ENCODE peak calls at places on chromosomes 5 and 9, in nine cellular contexts. One of them, this sample, is unnamed.

GRCh38 chr5:133246376-133247144 is 194.7 kb downstream of the HSPA4 start:
- DNase-seq in HFFc6: no peak
- DNase-seq in stimulated activated CD8-positive, alpha-beta memory T cell treated with anti-CD3 and anti-CD28 coated beads, Interleukin-2, amount 100 ng/mL, for 48 hours: no peak
- DNase-seq in left cardiac atrium: no peak
- DNase-seq in activated naive CD8-positive, alpha-beta T cell treated with anti-CD3 and anti-CD28 coated beads, Interleukin-2, amount 50 U/mL, for 16 hours: no peak
- DNase-seq in endothelial cell: no peak
- DNase-seq in RCC 7860: no peak
- DNase-seq in CD8-positive, alpha-beta memory T cell: no peak
- DNase-seq in hypothalamus: no peak
- DNase-seq in this sample: no peak

GRCh38 chr9:108133101-108133500 is 643.5 kb upstream of the KLF4 start:
- DNase-seq in HFFc6: no peak
- DNase-seq in stimulated activated CD8-positive, alpha-beta memory T cell treated with anti-CD3 and anti-CD28 coated beads, Interleukin-2, amount 100 ng/mL, for 48 hours: no peak
- DNase-seq in left cardiac atrium: no peak
- DNase-seq in activated naive CD8-positive, alpha-beta T cell treated with anti-CD3 and anti-CD28 coated beads, Interleukin-2, amount 50 U/mL, for 16 hours: no peak
- DNase-seq in endothelial cell: no peak
- DNase-seq in RCC 7860: no peak
- DNase-seq in CD8-positive, alpha-beta memory T cell: no peak
- DNase-seq in hypothalamus: no peak
- DNase-seq in this sample: no peak

GRCh38 chr9:127448112-127448805 is 2.9 kb downstream of the RPL12 start:
- DNase-seq in HFFc6: no peak
- DNase-seq in stimulated activated CD8-positive, alpha-beta memory T cell treated with anti-CD3 and anti-CD28 coated beads, Interleukin-2, amount 100 ng/mL, for 48 hours: no peak
- DNase-seq in left cardiac atrium: no peak
- DNase-seq in activated naive CD8-positive, alpha-beta T cell treated with anti-CD3 and anti-CD28 coated beads, Interleukin-2, amount 50 U/mL, for 16 hours: no peak
- DNase-seq in endothelial cell: no peak
- DNase-seq in RCC 7860: no peak
- DNase-seq in CD8-positive, alpha-beta memory T cell: no peak
- DNase-seq in hypothalamus: no peak
- DNase-seq in this sample: no peak

GRCh38 chr9:69798737-69799136 is 21.9 kb upstream of the CFAP95 start:
- DNase-seq in HFFc6: peak
- DNase-seq in stimulated activated CD8-positive, alpha-beta memory T cell treated with anti-CD3 and anti-CD28 coated beads, Interleukin-2, amount 100 ng/mL, for 48 hours: no peak
- DNase-seq in left cardiac atrium: no peak
- DNase-seq in activated naive CD8-positive, alpha-beta T cell treated with anti-CD3 and anti-CD28 coated beads, Interleukin-2, amount 50 U/mL, for 16 hours: no peak
- DNase-seq in endothelial cell: no peak
- DNase-seq in RCC 7860: peak
- DNase-seq in CD8-positive, alpha-beta memory T cell: no peak
- DNase-seq in hypothalamus: no peak
- DNase-seq in this sample: no peak

GRCh38 chr5:149265559-149265958 is 6.1 kb upstream of the AFAP1L1 start:
- DNase-seq in HFFc6: peak
- DNase-seq in stimulated activated CD8-positive, alpha-beta memory T cell treated with anti-CD3 and anti-CD28 coated beads, Interleukin-2, amount 100 ng/mL, for 48 hours: no peak
- DNase-seq in left cardiac atrium: peak
- DNase-seq in activated naive CD8-positive, alpha-beta T cell treated with anti-CD3 and anti-CD28 coated beads, Interleukin-2, amount 50 U/mL, for 16 hours: no peak
- DNase-seq in endothelial cell: no peak
- DNase-seq in RCC 7860: no peak
- DNase-seq in CD8-positive, alpha-beta memory T cell: no peak
- DNase-seq in hypothalamus: peak
- DNase-seq in this sample: no peak

GRCh38 chr5:100406640-100407039 is 128.5 kb upstream of the FAM174A start:
- DNase-seq in HFFc6: no peak
- DNase-seq in stimulated activated CD8-positive, alpha-beta memory T cell treated with anti-CD3 and anti-CD28 coated beads, Interleukin-2, amount 100 ng/mL, for 48 hours: no peak
- DNase-seq in left cardiac atrium: no peak
- DNase-seq in activated naive CD8-positive, alpha-beta T cell treated with anti-CD3 and anti-CD28 coated beads, Interleukin-2, amount 50 U/mL, for 16 hours: no peak
- DNase-seq in endothelial cell: no peak
- DNase-seq in RCC 7860: no peak
- DNase-seq in CD8-positive, alpha-beta memory T cell: no peak
- DNase-seq in hypothalamus: no peak
- DNase-seq in this sample: no peak

GRCh38 chr5:131810510-131811249 is 13.9 kb upstream of the FNIP1 start:
- DNase-seq in HFFc6: peak
- DNase-seq in stimulated activated CD8-positive, alpha-beta memory T cell treated with anti-CD3 and anti-CD28 coated beads, Interleukin-2, amount 100 ng/mL, for 48 hours: no peak
- DNase-seq in left cardiac atrium: no peak
- DNase-seq in activated naive CD8-positive, alpha-beta T cell treated with anti-CD3 and anti-CD28 coated beads, Interleukin-2, amount 50 U/mL, for 16 hours: no peak
- DNase-seq in endothelial cell: peak
- DNase-seq in RCC 7860: no peak
- DNase-seq in CD8-positive, alpha-beta memory T cell: no peak
- DNase-seq in hypothalamus: peak
- DNase-seq in this sample: no peak

GRCh38 chr5:55234171-55234700 is 828 bp upstream of the CCNO start:
- DNase-seq in HFFc6: peak
- DNase-seq in stimulated activated CD8-positive, alpha-beta memory T cell treated with anti-CD3 and anti-CD28 coated beads, Interleukin-2, amount 100 ng/mL, for 48 hours: no peak
- DNase-seq in left cardiac atrium: peak
- DNase-seq in activated naive CD8-positive, alpha-beta T cell treated with anti-CD3 and anti-CD28 coated beads, Interleukin-2, amount 50 U/mL, for 16 hours: no peak
- DNase-seq in endothelial cell: peak
- DNase-seq in RCC 7860: peak
- DNase-seq in CD8-positive, alpha-beta memory T cell: no peak
- DNase-seq in hypothalamus: no peak
- DNase-seq in this sample: peak

GRCh38 chr5:158162026-158162425 is 303.1 kb upstream of the CLINT1 start:
- DNase-seq in HFFc6: no peak
- DNase-seq in stimulated activated CD8-positive, alpha-beta memory T cell treated with anti-CD3 and anti-CD28 coated beads, Interleukin-2, amount 100 ng/mL, for 48 hours: no peak
- DNase-seq in left cardiac atrium: no peak
- DNase-seq in activated naive CD8-positive, alpha-beta T cell treated with anti-CD3 and anti-CD28 coated beads, Interleukin-2, amount 50 U/mL, for 16 hours: no peak
- DNase-seq in endothelial cell: no peak
- DNase-seq in RCC 7860: no peak
- DNase-seq in CD8-positive, alpha-beta memory T cell: no peak
- DNase-seq in hypothalamus: no peak
- DNase-seq in this sample: no peak

GRCh38 chr5:66039701-66040100 is 104.4 kb upstream of the SREK1 start:
- DNase-seq in HFFc6: no peak
- DNase-seq in stimulated activated CD8-positive, alpha-beta memory T cell treated with anti-CD3 and anti-CD28 coated beads, Interleukin-2, amount 100 ng/mL, for 48 hours: no peak
- DNase-seq in left cardiac atrium: no peak
- DNase-seq in activated naive CD8-positive, alpha-beta T cell treated with anti-CD3 and anti-CD28 coated beads, Interleukin-2, amount 50 U/mL, for 16 hours: no peak
- DNase-seq in endothelial cell: no peak
- DNase-seq in RCC 7860: no peak
- DNase-seq in CD8-positive, alpha-beta memory T cell: no peak
- DNase-seq in hypothalamus: no peak
- DNase-seq in this sample: no peak

GRCh38 chr5:152505442-152506042 is 100.5 kb upstream of the NMUR2 start:
- DNase-seq in HFFc6: peak
- DNase-seq in stimulated activated CD8-positive, alpha-beta memory T cell treated with anti-CD3 and anti-CD28 coated beads, Interleukin-2, amount 100 ng/mL, for 48 hours: peak
- DNase-seq in left cardiac atrium: peak
- DNase-seq in activated naive CD8-positive, alpha-beta T cell treated with anti-CD3 and anti-CD28 coated beads, Interleukin-2, amount 50 U/mL, for 16 hours: no peak
- DNase-seq in endothelial cell: peak
- DNase-seq in RCC 7860: peak
- DNase-seq in CD8-positive, alpha-beta memory T cell: peak
- DNase-seq in hypothalamus: peak
- DNase-seq in this sample: peak

GRCh38 chr5:107743357-107744000 is 72.7 kb upstream of the EFNA5 start:
- DNase-seq in HFFc6: peak
- DNase-seq in stimulated activated CD8-positive, alpha-beta memory T cell treated with anti-CD3 and anti-CD28 coated beads, Interleukin-2, amount 100 ng/mL, for 48 hours: no peak
- DNase-seq in left cardiac atrium: no peak
- DNase-seq in activated naive CD8-positive, alpha-beta T cell treated with anti-CD3 and anti-CD28 coated beads, Interleukin-2, amount 50 U/mL, for 16 hours: no peak
- DNase-seq in endothelial cell: no peak
- DNase-seq in RCC 7860: peak
- DNase-seq in CD8-positive, alpha-beta memory T cell: no peak
- DNase-seq in hypothalamus: no peak
- DNase-seq in this sample: no peak

GRCh38 chr5:66981266-66981665 is 215.3 kb downstream of the CD180 start:
- DNase-seq in HFFc6: no peak
- DNase-seq in stimulated activated CD8-positive, alpha-beta memory T cell treated with anti-CD3 and anti-CD28 coated beads, Interleukin-2, amount 100 ng/mL, for 48 hours: no peak
- DNase-seq in left cardiac atrium: no peak
- DNase-seq in activated naive CD8-positive, alpha-beta T cell treated with anti-CD3 and anti-CD28 coated beads, Interleukin-2, amount 50 U/mL, for 16 hours: no peak
- DNase-seq in endothelial cell: no peak
- DNase-seq in RCC 7860: no peak
- DNase-seq in CD8-positive, alpha-beta memory T cell: no peak
- DNase-seq in hypothalamus: no peak
- DNase-seq in this sample: no peak

GRCh38 chr9:134671341-134672113 is 29.9 kb downstream of the COL5A1 start:
- DNase-seq in HFFc6: no peak
- DNase-seq in stimulated activated CD8-positive, alpha-beta memory T cell treated with anti-CD3 and anti-CD28 coated beads, Interleukin-2, amount 100 ng/mL, for 48 hours: no peak
- DNase-seq in left cardiac atrium: no peak
- DNase-seq in activated naive CD8-positive, alpha-beta T cell treated with anti-CD3 and anti-CD28 coated beads, Interleukin-2, amount 50 U/mL, for 16 hours: no peak
- DNase-seq in endothelial cell: no peak
- DNase-seq in RCC 7860: no peak
- DNase-seq in CD8-positive, alpha-beta memory T cell: no peak
- DNase-seq in hypothalamus: no peak
- DNase-seq in this sample: no peak

GRCh38 chr9:21752003-21752402 is 50.4 kb upstream of the MTAP start:
- DNase-seq in HFFc6: no peak
- DNase-seq in stimulated activated CD8-positive, alpha-beta memory T cell treated with anti-CD3 and anti-CD28 coated beads, Interleukin-2, amount 100 ng/mL, for 48 hours: no peak
- DNase-seq in left cardiac atrium: no peak
- DNase-seq in activated naive CD8-positive, alpha-beta T cell treated with anti-CD3 and anti-CD28 coated beads, Interleukin-2, amount 50 U/mL, for 16 hours: no peak
- DNase-seq in endothelial cell: no peak
- DNase-seq in RCC 7860: no peak
- DNase-seq in CD8-positive, alpha-beta memory T cell: no peak
- DNase-seq in hypothalamus: no peak
- DNase-seq in this sample: no peak

GRCh38 chr9:135883410-135884089 is 23.8 kb downstream of the CAMSAP1 start:
- DNase-seq in HFFc6: no peak
- DNase-seq in stimulated activated CD8-positive, alpha-beta memory T cell treated with anti-CD3 and anti-CD28 coated beads, Interleukin-2, amount 100 ng/mL, for 48 hours: no peak
- DNase-seq in left cardiac atrium: no peak
- DNase-seq in activated naive CD8-positive, alpha-beta T cell treated with anti-CD3 and anti-CD28 coated beads, Interleukin-2, amount 50 U/mL, for 16 hours: no peak
- DNase-seq in endothelial cell: no peak
- DNase-seq in RCC 7860: no peak
- DNase-seq in CD8-positive, alpha-beta memory T cell: no peak
- DNase-seq in hypothalamus: peak
- DNase-seq in this sample: no peak

GRCh38 chr9:82223442-82223841 is 234.9 kb downstream of the SPATA31D1 start:
- DNase-seq in HFFc6: peak
- DNase-seq in stimulated activated CD8-positive, alpha-beta memory T cell treated with anti-CD3 and anti-CD28 coated beads, Interleukin-2, amount 100 ng/mL, for 48 hours: no peak
- DNase-seq in left cardiac atrium: no peak
- DNase-seq in activated naive CD8-positive, alpha-beta T cell treated with anti-CD3 and anti-CD28 coated beads, Interleukin-2, amount 50 U/mL, for 16 hours: no peak
- DNase-seq in endothelial cell: no peak
- DNase-seq in RCC 7860: no peak
- DNase-seq in CD8-positive, alpha-beta memory T cell: no peak
- DNase-seq in hypothalamus: no peak
- DNase-seq in this sample: no peak

GRCh38 chr9:90894956-90895687 is 93.5 kb downstream of the SYK start:
- DNase-seq in HFFc6: no peak
- DNase-seq in stimulated activated CD8-positive, alpha-beta memory T cell treated with anti-CD3 and anti-CD28 coated beads, Interleukin-2, amount 100 ng/mL, for 48 hours: no peak
- DNase-seq in left cardiac atrium: no peak
- DNase-seq in activated naive CD8-positive, alpha-beta T cell treated with anti-CD3 and anti-CD28 coated beads, Interleukin-2, amount 50 U/mL, for 16 hours: no peak
- DNase-seq in endothelial cell: peak
- DNase-seq in RCC 7860: no peak
- DNase-seq in CD8-positive, alpha-beta memory T cell: no peak
- DNase-seq in hypothalamus: no peak
- DNase-seq in this sample: peak

GRCh38 chr5:159504857-159505304 is 174.6 kb upstream of the IL12B start:
- DNase-seq in HFFc6: peak
- DNase-seq in stimulated activated CD8-positive, alpha-beta memory T cell treated with anti-CD3 and anti-CD28 coated beads, Interleukin-2, amount 100 ng/mL, for 48 hours: no peak
- DNase-seq in left cardiac atrium: peak
- DNase-seq in activated naive CD8-positive, alpha-beta T cell treated with anti-CD3 and anti-CD28 coated beads, Interleukin-2, amount 50 U/mL, for 16 hours: no peak
- DNase-seq in endothelial cell: no peak
- DNase-seq in RCC 7860: peak
- DNase-seq in CD8-positive, alpha-beta memory T cell: no peak
- DNase-seq in hypothalamus: peak
- DNase-seq in this sample: no peak

GRCh38 chr5:17383526-17383925 is 114.5 kb upstream of the TAF11L2 start:
- DNase-seq in HFFc6: no peak
- DNase-seq in stimulated activated CD8-positive, alpha-beta memory T cell treated with anti-CD3 and anti-CD28 coated beads, Interleukin-2, amount 100 ng/mL, for 48 hours: no peak
- DNase-seq in left cardiac atrium: no peak
- DNase-seq in activated naive CD8-positive, alpha-beta T cell treated with anti-CD3 and anti-CD28 coated beads, Interleukin-2, amount 50 U/mL, for 16 hours: no peak
- DNase-seq in endothelial cell: no peak
- DNase-seq in RCC 7860: no peak
- DNase-seq in CD8-positive, alpha-beta memory T cell: no peak
- DNase-seq in hypothalamus: no peak
- DNase-seq in this sample: no peak

GRCh38 chr5:56616454-56617160 is 198.7 kb upstream of the MAP3K1 start:
- DNase-seq in HFFc6: no peak
- DNase-seq in stimulated activated CD8-positive, alpha-beta memory T cell treated with anti-CD3 and anti-CD28 coated beads, Interleukin-2, amount 100 ng/mL, for 48 hours: no peak
- DNase-seq in left cardiac atrium: no peak
- DNase-seq in activated naive CD8-positive, alpha-beta T cell treated with anti-CD3 and anti-CD28 coated beads, Interleukin-2, amount 50 U/mL, for 16 hours: no peak
- DNase-seq in endothelial cell: no peak
- DNase-seq in RCC 7860: no peak
- DNase-seq in CD8-positive, alpha-beta memory T cell: no peak
- DNase-seq in hypothalamus: no peak
- DNase-seq in this sample: no peak

GRCh38 chr5:157571357-157571827 is 4.2 kb downstream of the ADAM19 start:
- DNase-seq in HFFc6: peak
- DNase-seq in stimulated activated CD8-positive, alpha-beta memory T cell treated with anti-CD3 and anti-CD28 coated beads, Interleukin-2, amount 100 ng/mL, for 48 hours: no peak
- DNase-seq in left cardiac atrium: peak
- DNase-seq in activated naive CD8-positive, alpha-beta T cell treated with anti-CD3 and anti-CD28 coated beads, Interleukin-2, amount 50 U/mL, for 16 hours: no peak
- DNase-seq in endothelial cell: no peak
- DNase-seq in RCC 7860: peak
- DNase-seq in CD8-positive, alpha-beta memory T cell: no peak
- DNase-seq in hypothalamus: peak
- DNase-seq in this sample: no peak

GRCh38 chr9:111891910-111892499 is 4.6 kb upstream of the UGCG start:
- DNase-seq in HFFc6: no peak
- DNase-seq in stimulated activated CD8-positive, alpha-beta memory T cell treated with anti-CD3 and anti-CD28 coated beads, Interleukin-2, amount 100 ng/mL, for 48 hours: no peak
- DNase-seq in left cardiac atrium: no peak
- DNase-seq in activated naive CD8-positive, alpha-beta T cell treated with anti-CD3 and anti-CD28 coated beads, Interleukin-2, amount 50 U/mL, for 16 hours: no peak
- DNase-seq in endothelial cell: no peak
- DNase-seq in RCC 7860: no peak
- DNase-seq in CD8-positive, alpha-beta memory T cell: no peak
- DNase-seq in hypothalamus: no peak
- DNase-seq in this sample: no peak

GRCh38 chr5:150206076-150206779 is 16.4 kb downstream of the SLC6A7 start:
- DNase-seq in HFFc6: peak
- DNase-seq in stimulated activated CD8-positive, alpha-beta memory T cell treated with anti-CD3 and anti-CD28 coated beads, Interleukin-2, amount 100 ng/mL, for 48 hours: no peak
- DNase-seq in left cardiac atrium: no peak
- DNase-seq in activated naive CD8-positive, alpha-beta T cell treated with anti-CD3 and anti-CD28 coated beads, Interleukin-2, amount 50 U/mL, for 16 hours: no peak
- DNase-seq in endothelial cell: no peak
- DNase-seq in RCC 7860: no peak
- DNase-seq in CD8-positive, alpha-beta memory T cell: no peak
- DNase-seq in hypothalamus: no peak
- DNase-seq in this sample: no peak

GRCh38 chr9:37200572-37201005 is 80.2 kb downstream of the ZCCHC7 start:
- DNase-seq in HFFc6: peak
- DNase-seq in stimulated activated CD8-positive, alpha-beta memory T cell treated with anti-CD3 and anti-CD28 coated beads, Interleukin-2, amount 100 ng/mL, for 48 hours: no peak
- DNase-seq in left cardiac atrium: no peak
- DNase-seq in activated naive CD8-positive, alpha-beta T cell treated with anti-CD3 and anti-CD28 coated beads, Interleukin-2, amount 50 U/mL, for 16 hours: no peak
- DNase-seq in endothelial cell: no peak
- DNase-seq in RCC 7860: no peak
- DNase-seq in CD8-positive, alpha-beta memory T cell: no peak
- DNase-seq in hypothalamus: no peak
- DNase-seq in this sample: no peak

GRCh38 chr5:179914032-179914755 is 6.5 kb upstream of the TBC1D9B start:
- DNase-seq in HFFc6: peak
- DNase-seq in stimulated activated CD8-positive, alpha-beta memory T cell treated with anti-CD3 and anti-CD28 coated beads, Interleukin-2, amount 100 ng/mL, for 48 hours: no peak
- DNase-seq in left cardiac atrium: no peak
- DNase-seq in activated naive CD8-positive, alpha-beta T cell treated with anti-CD3 and anti-CD28 coated beads, Interleukin-2, amount 50 U/mL, for 16 hours: no peak
- DNase-seq in endothelial cell: no peak
- DNase-seq in RCC 7860: peak
- DNase-seq in CD8-positive, alpha-beta memory T cell: no peak
- DNase-seq in hypothalamus: peak
- DNase-seq in this sample: no peak

GRCh38 chr5:160357861-160358411 is 12.5 kb downstream of the C1QTNF2 start:
- DNase-seq in HFFc6: no peak
- DNase-seq in stimulated activated CD8-positive, alpha-beta memory T cell treated with anti-CD3 and anti-CD28 coated beads, Interleukin-2, amount 100 ng/mL, for 48 hours: no peak
- DNase-seq in left cardiac atrium: peak
- DNase-seq in activated naive CD8-positive, alpha-beta T cell treated with anti-CD3 and anti-CD28 coated beads, Interleukin-2, amount 50 U/mL, for 16 hours: no peak
- DNase-seq in endothelial cell: no peak
- DNase-seq in RCC 7860: no peak
- DNase-seq in CD8-positive, alpha-beta memory T cell: no peak
- DNase-seq in hypothalamus: peak
- DNase-seq in this sample: no peak

GRCh38 chr5:60779431-60779830 is 64.6 kb downstream of the ELOVL7 start:
- DNase-seq in HFFc6: no peak
- DNase-seq in stimulated activated CD8-positive, alpha-beta memory T cell treated with anti-CD3 and anti-CD28 coated beads, Interleukin-2, amount 100 ng/mL, for 48 hours: no peak
- DNase-seq in left cardiac atrium: no peak
- DNase-seq in activated naive CD8-positive, alpha-beta T cell treated with anti-CD3 and anti-CD28 coated beads, Interleukin-2, amount 50 U/mL, for 16 hours: no peak
- DNase-seq in endothelial cell: no peak
- DNase-seq in RCC 7860: no peak
- DNase-seq in CD8-positive, alpha-beta memory T cell: no peak
- DNase-seq in hypothalamus: no peak
- DNase-seq in this sample: no peak

GRCh38 chr5:172458956-172459355 is 4.6 kb upstream of the SH3PXD2B start:
- DNase-seq in HFFc6: no peak
- DNase-seq in stimulated activated CD8-positive, alpha-beta memory T cell treated with anti-CD3 and anti-CD28 coated beads, Interleukin-2, amount 100 ng/mL, for 48 hours: no peak
- DNase-seq in left cardiac atrium: no peak
- DNase-seq in activated naive CD8-positive, alpha-beta T cell treated with anti-CD3 and anti-CD28 coated beads, Interleukin-2, amount 50 U/mL, for 16 hours: no peak
- DNase-seq in endothelial cell: no peak
- DNase-seq in RCC 7860: no peak
- DNase-seq in CD8-positive, alpha-beta memory T cell: no peak
- DNase-seq in hypothalamus: no peak
- DNase-seq in this sample: no peak

GRCh38 chr5:32628049-32628803 is 42.9 kb downstream of the SUB1 start:
- DNase-seq in HFFc6: no peak
- DNase-seq in stimulated activated CD8-positive, alpha-beta memory T cell treated with anti-CD3 and anti-CD28 coated beads, Interleukin-2, amount 100 ng/mL, for 48 hours: no peak
- DNase-seq in left cardiac atrium: peak
- DNase-seq in activated naive CD8-positive, alpha-beta T cell treated with anti-CD3 and anti-CD28 coated beads, Interleukin-2, amount 50 U/mL, for 16 hours: no peak
- DNase-seq in endothelial cell: no peak
- DNase-seq in RCC 7860: peak
- DNase-seq in CD8-positive, alpha-beta memory T cell: no peak
- DNase-seq in hypothalamus: no peak
- DNase-seq in this sample: no peak

GRCh38 chr9:136697821-136698526 is 10.7 kb upstream of the AGPAT2 start:
- DNase-seq in HFFc6: no peak
- DNase-seq in stimulated activated CD8-positive, alpha-beta memory T cell treated with anti-CD3 and anti-CD28 coated beads, Interleukin-2, amount 100 ng/mL, for 48 hours: no peak
- DNase-seq in left cardiac atrium: no peak
- DNase-seq in activated naive CD8-positive, alpha-beta T cell treated with anti-CD3 and anti-CD28 coated beads, Interleukin-2, amount 50 U/mL, for 16 hours: no peak
- DNase-seq in endothelial cell: no peak
- DNase-seq in RCC 7860: peak
- DNase-seq in CD8-positive, alpha-beta memory T cell: no peak
- DNase-seq in hypothalamus: no peak
- DNase-seq in this sample: no peak

This sample was measured in neural crest cell.